ENCODE peak calls at places on chromosomes 5 and 9, in five cellular contexts. V is type B pancreatic cell; G is cardiac fibroblast; M is fibroblast of pulmonary artery; J is CD4-positive, alpha-beta T cell. W is an unnamed sample.

GRCh38 chr9:21395778-21396717 is 10.8 kb upstream of the IFNA2 start:
- DNase-seq in V (peak), G (peak), M (peak), J (peak), W (peak)

GRCh38 chr5:82641362-82641988 is 363.3 kb upstream of the RPS23 start:
- DNase-seq in V (no peak), G (peak), M (peak), J (no peak), W (peak)

GRCh38 chr9:77997611-77998349 is 33.8 kb downstream of the GNAQ start:
- DNase-seq in V (no peak), G (peak), M (no peak), J (no peak), W (no peak)

GRCh38 chr5:74167206-74167929 is 473.2 kb downstream of the ENC1 start:
- DNase-seq in V (no peak), G (peak), M (peak), J (no peak), W (no peak)

GRCh38 chr9:89701221-89701798 is 96.5 kb downstream of the GADD45G start:
- DNase-seq in V (no peak), G (no peak), M (no peak), J (peak), W (no peak)

GRCh38 chr5:139600336-139600949 is 39.3 kb downstream of the UBE2D2 start:
- DNase-seq in V (no peak), G (peak), M (peak), J (no peak), W (no peak)

GRCh38 chr9:113910036-113910639 is 34.0 kb downstream of the ZNF618 start:
- DNase-seq in V (no peak), G (no peak), M (no peak), J (no peak), W (no peak)

GRCh38 chr5:17425385-17426070 is 72.5 kb upstream of the TAF11L2 start:
- DNase-seq in V (no peak), G (no peak), M (no peak), J (no peak), W (no peak)

GRCh38 chr9:126219166-126219565 is 107.5 kb upstream of the MVB12B start:
- DNase-seq in V (no peak), G (no peak), M (no peak), J (no peak), W (no peak)

GRCh38 chr9:91530829-91531228 is 107.2 kb upstream of the NFIL3 start:
- DNase-seq in V (no peak), G (peak), M (peak), J (no peak), W (no peak)

GRCh38 chr5:158700997-158701391 is 398.7 kb downstream of the EBF1 start:
- DNase-seq in V (no peak), G (no peak), M (no peak), J (no peak), W (no peak)

GRCh38 chr5:86896916-86897315 is 279.2 kb downstream of the COX7C start:
- DNase-seq in V (no peak), G (no peak), M (no peak), J (no peak), W (no peak)

GRCh38 chr9:16726023-16726422 is 144.4 kb downstream of the BNC2 start:
- DNase-seq in V (no peak), G (peak), M (peak), J (no peak), W (no peak)

GRCh38 chr9:94148419-94148818 is 64.2 kb downstream of the PTPDC1 start:
- DNase-seq in V (no peak), G (no peak), M (no peak), J (no peak), W (no peak)

DNA sequence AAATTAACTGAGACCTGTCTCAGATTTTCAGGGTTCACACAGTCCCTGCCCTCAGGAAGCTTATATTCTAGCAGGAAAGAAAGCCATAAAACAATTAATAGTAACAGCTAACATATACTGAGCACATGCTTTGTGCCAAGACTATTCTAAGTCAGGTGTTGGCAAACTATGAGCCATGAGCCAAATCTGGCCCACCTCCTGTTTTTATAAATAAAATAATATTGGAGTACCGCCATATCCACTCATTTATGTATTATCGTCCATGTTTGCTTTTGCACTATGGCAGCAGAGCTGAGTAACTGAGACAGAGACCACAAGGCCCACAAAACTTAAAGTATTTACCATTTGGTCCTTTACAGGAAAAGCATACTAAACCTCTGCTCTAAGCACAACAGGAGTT is 83.3 kb upstream of the TRIO start:
- DNase-seq in V (no peak), G (no peak), M (no peak), J (no peak), W (no peak)
- TF ChIP-seq CTCF in V (no peak), G (no peak), M (no peak), J (no peak), W (no peak)

GRCh38 chr9:100718717-100719116 is 140.8 kb downstream of the CAVIN4 start:
- DNase-seq in V (no peak), G (no peak), M (no peak), J (no peak), W (no peak)

GRCh38 chr9:100715100-100715379 is 137.2 kb downstream of the CAVIN4 start:
- DNase-seq in V (no peak), G (no peak), M (no peak), J (no peak), W (no peak)

GRCh38 chr9:100714372-100715099 is 136.7 kb downstream of the CAVIN4 start:
- DNase-seq in V (peak), G (peak), M (peak), J (no peak), W (peak)
- TF ChIP-seq CTCF in V (peak), G (peak), M (peak), J (peak), W (peak)

DNA sequence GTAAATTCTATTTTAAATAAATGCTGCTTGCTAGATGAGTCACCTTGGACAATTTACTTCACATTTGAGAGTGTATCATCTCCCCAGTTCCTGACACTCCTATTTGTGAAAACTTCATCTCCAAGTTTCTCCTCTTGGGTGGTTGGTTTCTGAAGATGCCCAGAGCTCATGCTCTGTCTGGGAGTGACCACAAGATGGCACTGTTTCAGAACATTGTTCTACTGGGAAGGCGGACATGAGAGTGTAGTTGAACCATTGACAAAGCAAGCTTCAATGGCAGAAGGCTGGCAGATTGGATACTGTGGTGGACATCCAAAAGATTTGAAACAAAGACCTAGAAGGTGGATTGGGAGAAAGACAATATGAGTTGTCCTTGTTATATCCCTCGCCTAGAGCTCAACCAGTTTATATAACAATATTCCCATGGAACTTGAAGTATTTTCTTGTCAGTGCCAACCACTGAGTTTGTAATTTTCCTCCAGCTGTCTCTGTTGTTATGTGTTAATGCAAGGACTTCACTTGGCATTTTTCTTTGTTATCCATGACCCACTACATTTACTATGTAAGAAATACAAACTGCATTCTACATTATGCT is 234.3 kb upstream of the ANKH start:
- DNase-seq in V (no peak), G (peak), M (peak), J (no peak), W (no peak)
- TF ChIP-seq CTCF in V (peak), G (peak), M (peak), J (peak), W (peak)

GRCh38 chr5:132754947-132755346 is 7.7 kb downstream of the CCNI2 start:
- DNase-seq in V (no peak), G (peak), M (peak), J (no peak), W (no peak)
- TF ChIP-seq CTCF in V (peak), G (peak), M (peak), J (no peak), W (no peak)

GRCh38 chr9:129887210-129888084 is 52.2 kb downstream of the USP20 start:
- DNase-seq in V (no peak), G (peak), M (peak), J (no peak), W (no peak)
- TF ChIP-seq CTCF in V (no peak), G (peak), M (peak), J (no peak), W (no peak)

GRCh38 chr9:124857533-124858162 is 4.1 kb downstream of the RPL35 start:
- DNase-seq in V (no peak), G (no peak), M (no peak), J (no peak), W (no peak)

GRCh38 chr9:124855944-124856773 is 2.9 kb downstream of the WDR38 start:
- DNase-seq in V (no peak), G (no peak), M (no peak), J (no peak), W (no peak)

GRCh38 chr9:124860582-124861341 is 995 bp downstream of the RPL35 start:
- DNase-seq in V (no peak), G (no peak), M (no peak), J (no peak), W (no peak)

GRCh38 chr9:124859803-124860581 is 1.8 kb downstream of the RPL35 start:
- DNase-seq in V (no peak), G (no peak), M (no peak), J (no peak), W (no peak)

DNA sequence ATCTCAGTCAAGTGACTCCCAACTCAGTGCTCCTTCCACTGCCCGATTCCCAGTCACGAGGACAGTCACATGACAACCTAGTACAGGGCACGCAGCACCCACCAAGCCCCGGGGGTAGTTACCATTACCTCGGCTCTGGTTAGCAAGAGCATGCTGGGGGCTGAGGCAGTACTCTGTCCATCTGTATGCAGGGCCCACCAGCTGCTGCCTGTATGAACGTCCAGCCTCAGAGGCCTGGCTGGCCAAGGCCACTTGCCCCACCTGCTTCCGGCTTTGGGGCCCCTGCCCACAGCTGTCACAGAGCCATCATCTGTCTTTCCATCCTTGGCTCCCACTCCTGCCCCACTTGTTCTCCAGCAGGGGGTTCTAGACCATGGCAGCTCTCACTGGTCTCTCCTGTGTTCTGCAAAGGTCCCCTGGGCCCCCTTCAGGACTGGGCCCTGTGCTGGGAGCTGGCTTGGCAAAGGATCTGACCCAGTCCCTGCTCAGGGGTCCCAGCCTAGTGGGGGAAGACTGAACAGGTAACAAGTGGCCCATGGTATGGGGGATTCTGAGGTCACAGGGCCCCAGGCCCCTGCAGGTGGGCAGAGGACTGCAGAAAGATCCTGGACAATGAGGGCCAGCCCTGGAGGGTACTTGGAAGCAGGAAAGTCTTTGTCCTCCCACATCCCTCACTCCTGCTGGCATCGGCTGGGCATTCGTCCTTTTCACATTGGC is 3.3 kb downstream of the RPL35 start:
- DNase-seq in V (no peak), G (no peak), M (no peak), J (no peak), W (no peak)
- TF ChIP-seq CTCF in V (no peak), G (no peak), M (peak), J (no peak), W (no peak)

DNA sequence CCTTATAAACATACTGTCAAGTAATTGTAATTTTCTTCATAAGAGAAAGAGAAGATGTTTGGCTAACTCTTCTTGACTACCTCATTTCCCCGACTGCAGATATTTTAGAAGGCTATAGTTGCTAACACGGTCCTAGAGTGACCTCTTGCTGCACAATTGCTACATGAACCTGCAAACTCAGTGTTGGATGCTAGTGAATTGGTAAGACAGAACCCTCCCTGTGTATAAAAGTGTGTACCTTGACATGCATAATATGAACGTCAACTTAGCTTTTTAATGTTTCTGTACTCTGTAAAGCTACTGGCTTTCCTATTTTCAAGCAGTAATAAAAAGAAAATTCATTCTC is 46.7 kb upstream of the CER1 start:
- DNase-seq in V (no peak), G (peak), M (peak), J (no peak), W (no peak)
- TF ChIP-seq CTCF in V (no peak), G (peak), M (peak), J (no peak), W (no peak)

DNA sequence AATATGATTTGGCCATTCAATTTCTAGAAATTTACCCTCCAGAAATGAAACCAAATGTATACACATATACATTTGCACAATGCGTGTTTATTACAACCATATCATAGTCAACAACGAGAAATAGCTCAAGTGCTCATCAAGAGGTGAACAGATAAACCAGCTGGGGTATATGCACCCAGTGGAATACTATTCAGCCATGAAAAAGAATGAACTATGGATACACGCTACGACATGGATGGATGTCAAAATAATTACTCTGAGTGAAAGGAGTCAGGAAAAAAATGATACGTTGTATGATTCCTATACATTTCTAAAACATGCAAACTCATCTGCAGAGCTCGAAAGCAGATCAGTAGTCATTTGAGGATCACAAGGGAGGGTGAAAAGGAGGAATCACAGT is 441.5 kb upstream of the ADAMTS16 start:
- DNase-seq in V (no peak), G (no peak), M (no peak), J (no peak), W (no peak)
- TF ChIP-seq CTCF in V (no peak), G (no peak), M (no peak), J (no peak), W (no peak)